ENCODE peak calls at places on chromosome 18, in nine cellular contexts. Z, D, H, X, J, R, U, V and B are unnamed samples. For H3K4me1, the result is how much of the 10 kb centered on the place peaks cover.

GRCh38 chr18:61651880-61652268 is 240.9 kb downstream of the RNF152 start:
- DNase-seq in U (no peak), Z (no peak), D (no peak), H (no peak), R (no peak), J (no peak), V (no peak), X (no peak), B (no peak)

GRCh38 chr18:79191956-79192355 is 122.8 kb downstream of the ATP9B start:
- DNase-seq in X (no peak), V (no peak), H (no peak), R (no peak), J (no peak), Z (no peak), D (no peak), U (no peak), B (no peak)

GRCh38 chr18:33116376-33116775 is 324.1 kb downstream of the CCDC178 start:
- DNase-seq in R (peak), U (no peak), V (no peak), Z (no peak), H (peak), D (no peak), J (peak), X (peak), B (peak)

GRCh38 chr18:43393174-43393573 is 115.9 kb upstream of the SYT4 start:
- DNase-seq in D (no peak), Z (no peak), U (no peak), J (no peak), V (no peak), R (no peak), X (no peak), H (no peak), B (no peak)

GRCh38 chr18:39786477-39786876 is 2168.6 kb upstream of the PIK3C3 start:
- DNase-seq in H (no peak), Z (no peak), J (no peak), D (no peak), V (no peak), X (no peak), R (no peak), U (no peak), B (no peak)

GRCh38 chr18:22043837-22044236 is 125.6 kb upstream of the GATA6 start:
- DNase-seq in V (no peak), H (no peak), Z (no peak), D (no peak), U (no peak), J (no peak), R (no peak), X (no peak), B (no peak)

GRCh38 chr18:44848931-44849330 is 168.2 kb downstream of the SETBP1 start:
- DNase-seq in J (peak), X (no peak), D (peak), Z (no peak), U (no peak), R (no peak), H (peak), V (no peak), B (no peak)

GRCh38 chr18:65753520-65753919 is 2.7 kb downstream of the CDH7 start:
- DNase-seq in V (no peak), X (no peak), J (peak), U (no peak), Z (no peak), D (no peak), H (no peak), R (peak), B (no peak)

GRCh38 chr18:54671291-54671881 is 80.3 kb downstream of the DYNAP start:
- DNase-seq in U (no peak), V (no peak), D (no peak), Z (no peak), H (no peak), J (peak), X (no peak), R (peak), B (no peak)

GRCh38 chr18:57404345-57404744 is 30.8 kb upstream of the ONECUT2 start:
- DNase-seq in V (no peak), R (no peak), D (no peak), J (no peak), X (no peak), U (no peak), H (no peak), Z (no peak), B (no peak)

GRCh38 chr18:58402247-58402646 is 226.6 kb downstream of the ALPK2 start:
- DNase-seq in V (no peak), U (no peak), X (no peak), R (no peak), H (no peak), D (no peak), J (peak), Z (no peak), B (no peak)

GRCh38 chr18:46167971-46168370 is 63.8 kb downstream of the HAUS1 start:
- DNase-seq in V (no peak), D (no peak), U (no peak), J (no peak), X (no peak), R (no peak), H (no peak), Z (no peak), B (peak)

GRCh38 chr18:44185981-44186380 is 494.7 kb upstream of the SETBP1 start:
- DNase-seq in X (no peak), U (no peak), R (peak), H (no peak), V (no peak), J (no peak), D (no peak), Z (no peak), B (no peak)

GRCh38 chr18:27363918-27364317 is 178.8 kb upstream of the CHST9 start:
- DNase-seq in H (no peak), Z (no peak), D (no peak), R (peak), X (no peak), J (no peak), V (no peak), U (no peak), B (no peak)

GRCh38 chr18:25896178-25896780 is 194.1 kb downstream of the SS18 start:
- DNase-seq in R (peak), H (peak), J (peak), Z (no peak), V (no peak), U (no peak), D (peak), X (no peak), B (no peak)

GRCh38 chr18:8661754-8662573 is 43.4 kb upstream of the MTCL1 start:
- DNase-seq in D (no peak), Z (no peak), U (no peak), H (no peak), J (peak), V (no peak), X (no peak), R (peak), B (no peak)

GRCh38 chr18:54359233-54359632 is 1.5 kb downstream of the C18orf54 start:
- DNase-seq in R (no peak), D (no peak), V (no peak), Z (no peak), J (peak), X (no peak), H (no peak), U (no peak), B (no peak)

GRCh38 chr18:58311390-58311789 is 267.4 kb downstream of the NEDD4L start:
- DNase-seq in U (no peak), J (no peak), D (no peak), H (no peak), X (no peak), Z (no peak), V (no peak), R (no peak), B (no peak)

GRCh38 chr18:48922801-48923730 is 27.7 kb downstream of the SMAD7 start:
- DNase-seq in U (peak), R (peak), X (peak), J (peak), Z (no peak), V (no peak), H (peak), D (peak), B (peak)

GRCh38 chr18:3611313-3612038 is 161.5 kb downstream of the TGIF1 start:
- DNase-seq in D (no peak), Z (no peak), H (no peak), J (no peak), U (no peak), V (no peak), R (no peak), X (no peak), B (no peak)

GRCh38 chr18:5073026-5073944 is 123.8 kb downstream of the AKAIN1 start:
- DNase-seq in U (no peak), D (no peak), R (peak), V (no peak), J (peak), H (no peak), Z (no peak), X (no peak), B (no peak)

GRCh38 chr18:59669872-59670657 is 27.2 kb downstream of the CCBE1 start:
- DNase-seq in U (no peak), J (peak), H (peak), R (no peak), V (no peak), Z (no peak), X (no peak), D (no peak), B (no peak)

GRCh38 chr18:26702023-26702422 is 153.7 kb upstream of the KCTD1 start:
- DNase-seq in D (no peak), U (no peak), Z (no peak), J (no peak), R (no peak), V (no peak), X (no peak), H (no peak), B (no peak)

GRCh38 chr18:26648509-26649192 is 100.3 kb upstream of the KCTD1 start:
- DNase-seq in R (no peak), Z (no peak), H (no peak), X (no peak), U (no peak), D (no peak), J (no peak), V (no peak), B (no peak)

GRCh38 chr18:30754846-30755245 is 287.7 kb downstream of the DSC3 start:
- DNase-seq in U (no peak), J (no peak), H (no peak), D (no peak), V (no peak), X (no peak), R (no peak), Z (no peak), B (no peak)

GRCh38 chr18:63216911-63217311 is 102.7 kb downstream of the BCL2 start:
- DNase-seq in V (no peak), U (no peak), R (no peak), J (no peak), Z (no peak), D (no peak), X (no peak), H (no peak), B (no peak)

GRCh38 chr18:49161627-49162026 is 210.9 kb upstream of the SMAD7 start:
- DNase-seq in V (no peak), D (no peak), H (no peak), U (no peak), Z (no peak), R (no peak), X (no peak), J (peak), B (no peak)

DNA sequence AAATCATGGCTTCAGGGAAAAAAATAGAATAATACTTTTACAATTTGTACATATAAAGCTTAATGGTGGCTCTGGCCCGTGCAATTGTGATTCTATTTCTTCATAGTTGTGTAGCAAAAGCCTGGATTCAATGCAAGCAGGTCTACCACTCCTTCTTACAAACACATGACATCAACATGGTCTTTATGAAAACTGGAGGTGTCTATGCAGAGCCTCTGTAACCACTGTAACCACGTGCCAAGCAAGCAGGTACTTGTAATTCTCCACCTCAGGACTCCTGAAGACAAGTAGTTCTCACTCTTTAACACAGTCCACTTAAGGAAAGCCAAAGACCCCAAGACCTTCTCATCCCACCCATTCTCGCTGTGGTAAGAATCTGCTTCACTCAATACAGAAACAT is 62.6 kb downstream of the METTL4 start:
- DNase-seq in D (no peak), J (no peak), R (no peak), H (no peak), X (no peak), U (no peak), Z (no peak), V (no peak), B (no peak)
- H3K4me1 ChIP-seq in D (under half), J (under half), R (under half), H (under half), X (under half), U (under half), Z (under half), V (under half), B (under half)

GRCh38 chr18:11741505-11742145 is 52.6 kb downstream of the GNAL start:
- DNase-seq in X (no peak), V (no peak), D (no peak), R (peak), J (peak), H (no peak), Z (no peak), U (no peak), B (no peak)

GRCh38 chr18:11736656-11737055 is 47.6 kb downstream of the GNAL start:
- DNase-seq in V (no peak), R (no peak), H (no peak), Z (no peak), J (peak), X (no peak), D (no peak), U (no peak), B (no peak)

DNA sequence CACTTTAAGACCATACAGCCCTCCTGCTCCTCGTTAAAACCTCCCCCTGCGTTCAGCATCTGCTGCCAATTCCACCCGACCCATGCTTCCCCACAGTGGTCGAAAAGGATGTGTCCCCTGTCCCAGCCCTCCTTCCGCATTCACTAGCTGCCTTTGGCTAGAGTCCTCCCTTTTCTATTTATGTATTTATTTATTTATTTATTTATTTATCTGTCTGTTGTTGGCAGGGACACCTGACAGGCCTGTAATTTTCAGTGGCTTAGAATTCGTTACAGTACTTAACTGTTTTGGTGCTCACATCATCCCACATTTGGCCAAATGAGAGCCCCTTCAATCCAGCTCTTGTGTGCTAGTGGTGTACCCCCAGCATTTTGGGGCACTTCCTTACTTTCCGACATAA is 50.8 kb downstream of the GNAL start:
- DNase-seq in V (no peak), X (no peak), R (no peak), H (no peak), J (no peak), U (no peak), D (no peak), Z (no peak), B (no peak)
- H3K4me1 ChIP-seq in V (under half), X (under half), R (under half), H (under half), J (under half), U (under half), D (under half), Z (under half), B (under half)

GRCh38 chr18:35040638-35040987 is 600 bp upstream of the MAPRE2 start:
- DNase-seq in X (no peak), J (no peak), H (no peak), U (no peak), Z (no peak), R (no peak), D (no peak), V (no peak), B (no peak)
- H3K4me1 ChIP-seq in X (half or more), J (under half), H (under half), U (half or more), Z (under half), R (under half), D (under half), V (under half), B (under half)

DNA sequence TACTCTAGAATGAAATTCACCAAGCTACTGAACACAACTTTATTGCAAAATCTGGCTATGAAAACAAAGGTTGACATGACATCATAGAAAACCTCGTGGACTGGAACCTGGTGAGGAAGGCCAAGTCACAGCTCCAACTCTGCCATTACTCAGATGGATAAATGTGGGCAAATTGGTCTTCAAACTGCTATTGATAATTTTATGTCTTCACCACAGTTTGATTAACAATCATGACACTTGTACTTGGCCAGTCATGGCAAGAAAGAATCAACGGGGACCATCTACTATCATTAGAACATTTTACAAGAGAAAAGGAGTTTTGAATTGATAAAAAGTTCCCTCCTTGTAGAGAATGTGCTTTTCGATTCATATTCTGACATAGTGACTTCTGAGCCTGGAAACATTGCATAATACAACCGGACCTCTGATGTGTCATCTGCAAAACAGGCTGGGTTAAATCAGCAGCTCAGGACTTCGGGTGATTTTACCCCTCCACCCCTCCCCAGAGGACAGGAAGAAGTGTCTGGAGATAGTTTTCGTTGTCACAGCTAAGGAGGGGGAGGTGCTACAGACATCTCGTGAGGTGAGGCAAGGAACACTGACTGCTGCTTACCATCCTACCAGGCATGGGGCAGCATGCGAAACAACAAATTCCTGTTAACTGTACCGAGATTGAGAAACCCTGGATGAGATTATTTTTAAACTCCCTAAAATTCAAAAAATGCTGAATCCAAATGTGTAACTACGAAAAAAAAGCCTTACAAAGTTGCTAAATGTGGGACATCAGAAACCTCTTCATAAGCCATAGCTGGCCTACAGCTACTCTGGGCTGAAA is 8.4 kb downstream of the L3MBTL4 start:
- DNase-seq in Z (no peak), V (no peak), D (no peak), H (no peak), J (peak), X (no peak), R (no peak), U (no peak), B (peak)
- H3K4me1 ChIP-seq in Z (under half), V (under half), D (under half), H (under half), J (under half), X (under half), R (under half), U (under half), B (under half)

GRCh38 chr18:80198391-80198790 is 48.9 kb downstream of the PARD6G start:
- DNase-seq in V (no peak), X (no peak), J (no peak), Z (no peak), D (no peak), H (no peak), R (no peak), U (no peak), B (no peak)

GRCh38 chr18:80198994-80199748 is 48.1 kb downstream of the PARD6G start:
- DNase-seq in Z (no peak), H (no peak), D (no peak), U (no peak), R (no peak), X (no peak), V (no peak), J (no peak), B (no peak)

GRCh38 chr18:80200932-80201672 is 46.2 kb downstream of the PARD6G start:
- DNase-seq in X (no peak), U (no peak), Z (no peak), D (no peak), R (no peak), J (no peak), V (no peak), H (no peak), B (peak)

GRCh38 chr18:80201739-80202138 is 45.6 kb downstream of the PARD6G start:
- DNase-seq in J (no peak), V (no peak), D (no peak), U (no peak), X (no peak), H (no peak), R (no peak), Z (no peak), B (no peak)

GRCh38 chr18:80200171-80200931 is 47.0 kb downstream of the PARD6G start:
- DNase-seq in J (peak), U (no peak), R (peak), X (no peak), D (no peak), H (no peak), V (no peak), Z (no peak), B (no peak)
- H3K4me1 ChIP-seq in J (under half), U (under half), R (under half), X (under half), D (under half), H (under half), V (under half), Z (under half), B (under half)

DNA sequence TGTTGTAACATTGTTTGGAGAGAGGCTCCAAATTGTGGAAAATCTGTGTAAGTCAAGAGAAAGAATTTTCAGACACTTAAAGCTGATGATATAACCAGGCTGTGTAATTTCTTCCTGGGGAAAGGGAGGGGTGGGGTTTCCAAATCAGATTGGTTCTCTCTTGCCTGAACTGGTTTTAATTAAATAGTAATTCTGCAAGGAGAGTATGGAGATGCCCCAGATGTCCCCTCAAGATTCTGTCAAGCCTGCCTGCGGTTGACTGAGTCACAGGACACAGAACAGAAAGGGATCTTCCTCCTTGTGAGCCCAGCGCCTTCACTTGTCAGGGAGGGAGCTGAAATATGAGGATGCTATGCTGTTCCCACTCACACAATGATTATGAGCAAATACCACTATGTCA is 54.5 kb downstream of the C18orf63 start:
- DNase-seq in V (no peak), R (no peak), X (no peak), H (no peak), U (no peak), J (no peak), D (no peak), Z (no peak), B (no peak)
- H3K4me1 ChIP-seq in V (under half), R (under half), X (under half), H (under half), U (under half), J (under half), D (under half), Z (under half), B (under half)

DNA sequence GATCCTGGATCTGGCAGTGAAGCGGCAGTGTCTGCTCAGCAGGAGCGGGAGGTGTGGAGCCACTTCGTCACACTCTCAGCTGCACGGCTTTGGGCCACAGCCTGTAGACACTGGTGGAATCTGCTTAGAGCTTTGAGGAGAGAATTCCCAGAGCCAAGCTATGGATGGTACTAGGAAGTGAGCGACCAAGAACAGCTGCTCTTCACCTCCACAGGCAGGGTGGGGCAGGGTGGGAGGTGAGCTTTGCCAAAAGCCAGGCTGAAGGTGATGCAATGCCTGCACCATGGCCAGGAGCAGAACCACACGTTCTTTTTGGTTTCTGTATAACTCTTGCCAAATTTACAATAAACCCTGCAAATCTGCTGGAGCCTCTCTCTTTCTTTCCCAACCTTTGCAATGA is 226.1 kb downstream of the ANKRD30B start:
- DNase-seq in X (no peak), U (no peak), V (no peak), J (no peak), R (no peak), Z (no peak), H (no peak), D (no peak), B (no peak)
- H3K4me1 ChIP-seq in X (under half), U (under half), V (under half), J (under half), R (under half), Z (under half), H (under half), D (under half), B (under half)